ENCODE peak calls at places on chromosomes 5 and 9, in nine cellular contexts. N, Y, D, L, M, V, W, K and R are unnamed samples.

GRCh38 chr5:93593476-93594060 is 10.5 kb downstream of the NR2F1 start:
- DNase-seq in M (no peak), L (peak), D (no peak), Y (no peak), V (no peak), W (no peak), K (no peak), N (no peak), R (no peak)

GRCh38 chr5:115735108-115735998 is 81.1 kb downstream of the CDO1 start:
- DNase-seq in K (no peak), W (no peak), M (no peak), V (no peak), L (no peak), Y (no peak), N (no peak), D (no peak), R (no peak)

GRCh38 chr9:118170032-118170955 is 466.1 kb downstream of the TLR4 start:
- DNase-seq in M (peak), V (no peak), D (peak), N (peak), K (no peak), L (no peak), W (peak), Y (no peak), R (peak)

GRCh38 chr5:110751902-110752762 is 13.3 kb downstream of the SLC25A46 start:
- DNase-seq in N (peak), V (no peak), Y (no peak), W (no peak), M (peak), K (peak), L (no peak), D (peak), R (peak)

GRCh38 chr9:34992376-34992951 is 2.9 kb downstream of the DNAJB5 start:
- DNase-seq in K (no peak), N (no peak), D (peak), Y (peak), L (no peak), W (peak), M (no peak), V (no peak), R (peak)

GRCh38 chr5:73213566-73213998 is 40.6 kb downstream of the TMEM174 start:
- DNase-seq in L (no peak), W (no peak), K (no peak), V (no peak), Y (no peak), N (no peak), M (no peak), D (peak), R (peak)

GRCh38 chr9:114662081-114662989 is 4.7 kb upstream of the TEX53 start:
- DNase-seq in L (peak), M (peak), D (no peak), W (peak), N (peak), Y (peak), K (peak), V (peak), R (peak)

GRCh38 chr5:3359642-3360041 is 236.0 kb upstream of the IRX1 start:
- DNase-seq in V (no peak), L (no peak), M (peak), K (no peak), D (no peak), W (no peak), Y (no peak), N (no peak), R (no peak)

GRCh38 chr5:2753452-2754409 is 2.3 kb upstream of the IRX2 start:
- DNase-seq in L (no peak), V (no peak), Y (no peak), W (peak), K (no peak), D (no peak), M (no peak), N (no peak), R (no peak)

GRCh38 chr5:139985733-139986132 is 57.4 kb downstream of the NRG2 start:
- DNase-seq in W (peak), V (no peak), N (no peak), D (peak), M (no peak), L (no peak), K (no peak), Y (no peak), R (peak)

GRCh38 chr9:133726401-133727276 is 11.5 kb downstream of the SARDH start:
- DNase-seq in N (peak), L (peak), D (no peak), V (peak), W (peak), M (peak), Y (peak), K (peak), R (peak)

GRCh38 chr9:86695904-86696424 is 251.3 kb downstream of the GAS1 start:
- DNase-seq in N (no peak), L (no peak), M (no peak), Y (no peak), D (no peak), W (no peak), V (no peak), K (no peak), R (no peak)

GRCh38 chr5:65299841-65300240 is 181.9 kb downstream of the ADAMTS6 start:
- DNase-seq in W (no peak), L (no peak), M (no peak), Y (no peak), V (no peak), N (no peak), K (no peak), D (peak), R (no peak)